ENCODE peak calls at places on chromosomes 4 and X, in four cellular contexts. S is nephron progenitor cell; B is CD8-positive, alpha-beta memory T cell; J is stimulated activated CD4-positive, alpha-beta T cell treated with anti-CD3 and anti-CD28 coated beads, Interleukin-1b, Interleukin-23, amount 100 ng/mL, for 24 hours. R is an unnamed sample.

GRCh38 chr4:23934915-23935314 is 45.1 kb upstream of the PPARGC1A start:
- DNase-seq in J (no peak), S (no peak), B (no peak), R (peak; percentile 88)

GRCh38 chrX:111470681-111471403 is 40.6 kb upstream of the SERTM2 start:
- DNase-seq in S (no peak), B (no peak), J (no peak), R (no peak)

GRCh38 chr4:56978750-56979303 is at the start of gene POLR2B:
- DNase-seq in S (peak; percentile 94), B (peak; percentile 78), J (peak; percentile 89), R (peak; percentile 97)

GRCh38 chr4:21366840-21367239 is 581.7 kb downstream of the KCNIP4 start:
- DNase-seq in J (no peak), B (no peak), S (no peak), R (no peak)

GRCh38 chr4:103415801-103416200 is 217.7 kb upstream of the CENPE start:
- DNase-seq in S (no peak), J (no peak), B (no peak), R (no peak)

GRCh38 chr4:26048378-26048882 is 134.4 kb downstream of the SMIM20 start:
- DNase-seq in J (no peak), S (no peak), B (no peak), R (peak; percentile 72)

GRCh38 chr4:7041851-7042696 is 1.1 kb upstream of the TADA2B start:
- DNase-seq in J (peak; percentile 17), S (peak; percentile 65), B (no peak), R (peak; percentile 79)

GRCh38 chr4:156968479-156968984 is 3.1 kb downstream of the PDGFC start:
- DNase-seq in J (no peak), S (peak; percentile 73), B (no peak), R (peak; percentile 61)

GRCh38 chrX:125090046-125090445 is 229.6 kb upstream of the TEX13C start:
- DNase-seq in J (no peak), B (no peak), S (no peak), R (no peak)

GRCh38 chrX:11188664-11189063 is 77.5 kb downstream of the HCCS start:
- DNase-seq in J (no peak), S (no peak), B (no peak), R (no peak)

GRCh38 chr4:149279790-149280189 is 535.9 kb downstream of the IQCM start:
- DNase-seq in B (no peak), J (no peak), S (no peak), R (no peak)

GRCh38 chr4:2378898-2379297 is 39.5 kb downstream of the ZFYVE28 start:
- DNase-seq in J (no peak), B (no peak), S (no peak), R (no peak)

GRCh38 chrX:109484886-109485285 is 3.0 kb upstream of the GUCY2F start:
- DNase-seq in J (no peak), S (no peak), B (no peak), R (no peak)

GRCh38 chrX:49919617-49920016 is 2.8 kb upstream of the CLCN5 start:
- DNase-seq in S (peak; percentile 58), J (no peak), B (peak; percentile 8), R (no peak)

GRCh38 chr4:144591401-144591800 is 54.6 kb upstream of the HHIP start:
- DNase-seq in S (no peak), J (no peak), B (no peak), R (no peak)

GRCh38 chr4:158540125-158540907 is 18.6 kb downstream of the RXFP1 start:
- DNase-seq in S (no peak), B (no peak), J (no peak), R (no peak)

GRCh38 chr4:16155503-16156169 is 70.6 kb downstream of the TAPT1 start:
- DNase-seq in J (no peak), S (no peak), B (no peak), R (no peak)

GRCh38 chr4:70753630-70754029 is 31.9 kb downstream of the RUFY3 start:
- DNase-seq in J (no peak), S (no peak), B (no peak), R (no peak)

GRCh38 chr4:53483250-53483649 is 105.8 kb downstream of the FIP1L1 start:
- DNase-seq in J (no peak), B (no peak), S (no peak), R (no peak)

GRCh38 chr4:20829958-20830357 is 129.7 kb downstream of the PACRGL start:
- DNase-seq in J (no peak), S (no peak), B (no peak), R (no peak)

GRCh38 chr4:7015383-7016035 is 27.7 kb upstream of the TADA2B start:
- DNase-seq in S (no peak), B (no peak), J (no peak), R (no peak)

GRCh38 chrX:20144491-20144890 is 2.9 kb upstream of the EIF1AX start:
- DNase-seq in J (no peak), S (no peak), B (no peak), R (no peak)

GRCh38 chr4:112296949-112297483 is at the start of gene ALPK1:
- DNase-seq in S (no peak), J (no peak), B (no peak), R (no peak)

GRCh38 chr4:105674011-105674410 is 34.5 kb downstream of the INTS12 start:
- DNase-seq in B (no peak), J (no peak), S (no peak), R (no peak)

GRCh38 chr4:26692014-26692726 is 108.3 kb downstream of the TBC1D19 start:
- DNase-seq in J (no peak), S (no peak), B (no peak), R (no peak)

GRCh38 chr4:74266081-74266480 is 42.2 kb upstream of the EPGN start:
- DNase-seq in J (no peak), S (no peak), B (no peak), R (no peak)

GRCh38 chr4:169385356-169385755 is 114.6 kb upstream of the SH3RF1 start:
- DNase-seq in S (no peak), J (no peak), B (no peak), R (no peak)

GRCh38 chrX:53412441-53412840 is 10.0 kb downstream of the SMC1A start:
- DNase-seq in S (no peak), J (no peak), B (no peak), R (no peak)

GRCh38 chrX:19593684-19594083 is 78.4 kb upstream of the MAP3K15 start:
- DNase-seq in J (no peak), S (no peak), B (peak; percentile 24), R (no peak)

R was measured in psoas muscle.